ENCODE peak calls at places on chromosome 16, in nine cellular contexts. Z, H, P, Q, A, I, C, X and N are unnamed samples.

GRCh38 chr16:23433261-23433920 is 19.6 kb downstream of the COG7 start:
- DNase-seq in H (no peak), P (no peak), A (no peak), I (no peak), X (no peak), C (no peak), Z (no peak), Q (no peak), N (no peak)

GRCh38 chr16:68764866-68765265 is 27.8 kb downstream of the CDH1 start:
- DNase-seq in Z (no peak), I (peak), X (no peak), A (no peak), C (no peak), P (no peak), H (no peak), Q (no peak), N (no peak)

GRCh38 chr16:66662445-66663194 is 33.9 kb downstream of the CMTM4 start:
- DNase-seq in I (no peak), X (no peak), H (no peak), P (no peak), A (peak), Z (no peak), Q (no peak), C (no peak), N (no peak)

GRCh38 chr16:89177501-89177900 is 6.0 kb downstream of the CDH15 start:
- DNase-seq in C (no peak), Q (no peak), A (no peak), X (no peak), H (no peak), I (no peak), Z (no peak), P (no peak), N (no peak)

GRCh38 chr16:87918314-87918713 is 18.0 kb downstream of the CA5A start:
- DNase-seq in A (no peak), X (no peak), Z (no peak), I (no peak), H (no peak), P (no peak), Q (no peak), C (no peak), N (no peak)

GRCh38 chr16:69077251-69077650 is 28.2 kb upstream of the HAS3 start:
- DNase-seq in A (no peak), H (no peak), C (no peak), Z (no peak), X (no peak), P (no peak), I (no peak), Q (no peak), N (no peak)

GRCh38 chr16:2039286-2040030 is 8.2 kb downstream of the NTHL1 start:
- DNase-seq in X (no peak), I (no peak), C (peak), A (no peak), H (no peak), Z (no peak), P (no peak), Q (no peak), N (no peak)

GRCh38 chr16:15739940-15740339 is 89.9 kb downstream of the NDE1 start:
- DNase-seq in I (no peak), H (no peak), P (no peak), Z (no peak), C (no peak), X (no peak), Q (no peak), A (no peak), N (no peak)

GRCh38 chr16:21088646-21089538 is 61.8 kb downstream of the DNAH3 start:
- DNase-seq in Z (no peak), Q (no peak), X (no peak), A (no peak), C (no peak), H (no peak), I (no peak), P (no peak), N (no peak)

GRCh38 chr16:28321700-28322411 is 29.5 kb downstream of the SBK1 start:
- DNase-seq in Z (no peak), Q (no peak), C (no peak), H (no peak), P (peak), I (peak), A (peak), X (no peak), N (peak)

GRCh38 chr16:59684911-59685310 is 950.8 kb upstream of the GOT2 start:
- DNase-seq in H (no peak), C (no peak), A (no peak), X (no peak), Q (no peak), P (no peak), Z (no peak), I (no peak), N (no peak)

GRCh38 chr16:49884033-49884707 is 28.3 kb upstream of the ZNF423 start:
- DNase-seq in X (no peak), Z (no peak), Q (no peak), I (no peak), A (no peak), P (no peak), C (no peak), H (peak), N (no peak)

GRCh38 chr16:68991075-68991474 is 114.4 kb upstream of the HAS3 start:
- DNase-seq in I (no peak), X (no peak), Q (no peak), C (no peak), P (no peak), Z (no peak), H (no peak), A (no peak), N (no peak)